ENCODE peak calls at places on chromosome 19, in five cellular contexts. U is AG08395; D is CD4-positive, alpha-beta memory T cell; I is activated naive CD4-positive, alpha-beta T cell; K is GM04504. H is an unnamed sample.
A peak's percentile ranks its signal among the peaks of the same experiment; 100 is the strongest.

GRCh38 chr19:51364200-51365106 is 1.7 kb downstream of the ETFB start:
- DNase-seq in U (no peak), D (no peak), I (no peak), K (no peak), H (no peak)

GRCh38 chr19:4589579-4590410 is 30.3 kb upstream of the SEMA6B start:
- DNase-seq in U (no peak), D (no peak), I (no peak), K (no peak), H (no peak)

GRCh38 chr19:34673590-34673989 is 3.4 kb downstream of the SCGB2B2 start:
- DNase-seq in U (no peak), D (no peak), I (no peak), K (no peak), H (no peak)

GRCh38 chr19:7983995-7984837 is 21.2 kb downstream of the ELAVL1 start:
- DNase-seq in U (no peak), D (no peak), I (no peak), K (no peak), H (no peak)

GRCh38 chr19:11984986-11985385 is 20.1 kb downstream of the ZNF763 start:
- DNase-seq in U (no peak), D (no peak), I (no peak), K (no peak), H (no peak)

GRCh38 chr19:1862424-1863307 is 713 bp downstream of the KLF16 start:
- DNase-seq in U (peak; percentile 57), D (peak; percentile 68), I (no peak), K (no peak), H (no peak)

GRCh38 chr19:13051581-13052165 is 51.0 kb downstream of the LYL1 start:
- DNase-seq in U (no peak), D (no peak), I (no peak), K (no peak), H (no peak)

GRCh38 chr19:53903055-53903680 is 5.9 kb upstream of the CACNG7 start:
- DNase-seq in U (peak; percentile 40), D (peak; percentile 57), I (no peak), K (no peak), H (no peak)

GRCh38 chr19:48963371-48964204 is 1.5 kb upstream of the FTL start:
- DNase-seq in U (peak; percentile 80), D (no peak), I (peak; percentile 27), K (peak; percentile 38), H (no peak)

GRCh38 chr19:3284759-3285646 is 60.5 kb downstream of the CELF5 start:
- DNase-seq in U (peak; percentile 35), D (peak; percentile 72), I (peak; percentile 58), K (no peak), H (peak; percentile 56)

GRCh38 chr19:45577111-45577905 is 7.3 kb downstream of the OPA3 start:
- DNase-seq in U (peak; percentile 89), D (no peak), I (no peak), K (peak; percentile 63), H (no peak)

GRCh38 chr19:50858896-50859295 is 4.2 kb downstream of the KLK3 start:
- DNase-seq in U (no peak), D (no peak), I (no peak), K (no peak), H (no peak)

GRCh38 chr19:1691589-1692290 is 39.3 kb upstream of the TCF3 start:
- DNase-seq in U (no peak), D (no peak), I (no peak), K (no peak), H (no peak)

GRCh38 chr19:16371540-16371986 is 46.9 kb downstream of the KLF2 start:
- DNase-seq in U (no peak), D (peak; percentile 97), I (peak; percentile 32), K (no peak), H (peak; percentile 92)

GRCh38 chr19:5086725-5087439 is 118.0 kb downstream of the KDM4B start:
- DNase-seq in U (no peak), D (no peak), I (no peak), K (no peak), H (no peak)

GRCh38 chr19:54305141-54305540 is 7.8 kb downstream of the LILRA5 start:
- DNase-seq in U (no peak), D (no peak), I (no peak), K (no peak), H (no peak)

GRCh38 chr19:50943074-50943828 is 9.6 kb downstream of the KLK5 start:
- DNase-seq in U (no peak), D (no peak), I (no peak), K (no peak), H (no peak)

GRCh38 chr19:10744848-10745293 is 27.0 kb downstream of the DNM2 start:
- DNase-seq in U (no peak), D (no peak), I (no peak), K (no peak), H (no peak)

GRCh38 chr19:54137913-54138776 is 583 bp downstream of the CNOT3 start:
- DNase-seq in U (no peak), D (peak; percentile 32), I (no peak), K (no peak), H (peak; percentile 30)

GRCh38 chr19:6187374-6187773 is 51.9 kb downstream of the ACSBG2 start:
- DNase-seq in U (no peak), D (no peak), I (no peak), K (no peak), H (no peak)

GRCh38 chr19:29079331-29079730 is 133.6 kb downstream of the UQCRFS1 start:
- DNase-seq in U (peak; percentile 60), D (no peak), I (no peak), K (peak; percentile 23), H (no peak)

GRCh38 chr19:48644839-48645651 is 942 bp downstream of the CA11 start:
- DNase-seq in U (peak; percentile 63), D (peak; percentile 80), I (peak; percentile 44), K (no peak), H (no peak)

GRCh38 chr19:2084993-2085720 is 11.0 kb downstream of the MOB3A start:
- DNase-seq in U (no peak), D (peak; percentile 97), I (peak; percentile 58), K (no peak), H (peak; percentile 81)

GRCh38 chr19:15829277-15829770 is 13.9 kb upstream of the OR10H1 start:
- DNase-seq in U (no peak), D (no peak), I (no peak), K (no peak), H (no peak)

GRCh38 chr19:30785728-30786127 is 413.5 kb downstream of the ZNF536 start:
- DNase-seq in U (no peak), D (no peak), I (no peak), K (no peak), H (no peak)

GRCh38 chr19:17743874-17744273 is 7.4 kb upstream of the FCHO1 start:
- DNase-seq in U (no peak), D (peak; percentile 20), I (no peak), K (no peak), H (no peak)

GRCh38 chr19:42090687-42091086 is 14.7 kb downstream of the ZNF574 start:
- DNase-seq in U (no peak), D (peak; percentile 12), I (no peak), K (no peak), H (no peak)

GRCh38 chr19:49752701-49753100 is 10.4 kb downstream of the TSKS start:
- DNase-seq in U (no peak), D (no peak), I (no peak), K (no peak), H (no peak)

GRCh38 chr19:3283886-3284657 is 59.6 kb downstream of the CELF5 start:
- DNase-seq in U (no peak), D (no peak), I (no peak), K (no peak), H (no peak)

GRCh38 chr19:5592531-5592930 is 24.8 kb upstream of the TINCR start:
- DNase-seq in U (no peak), D (no peak), I (no peak), K (no peak), H (no peak)

GRCh38 chr19:46287585-46287984 is 9.3 kb upstream of the HIF3A start:
- DNase-seq in U (no peak), D (no peak), I (no peak), K (no peak), H (no peak)

GRCh38 chr19:18281082-18282020 is at the start of gene JUND:
- DNase-seq in U (peak; percentile 97), D (peak; percentile 99), I (peak; percentile 90), K (peak; percentile 97), H (peak; percentile 98)